ENCODE peak calls at places on chromosome 18, in nine cellular contexts. U is kidney epithelial cell, R is cardiac muscle cell, T is hepatocyte, X is BJ, H is HL-60, C is OCI-LY7, W is psoas muscle, E is fibroblast of mammary gland. A is an unnamed sample.

GRCh38 chr18:79395761-79396404 is at the start of gene NFATC1:
- DNase-seq in U (no peak), R (peak), T (peak), X (no peak), H (peak), C (peak), W (peak), E (peak), A (no peak)

GRCh38 chr18:31819106-31819924 is 58.6 kb upstream of the SLC25A52 start:
- DNase-seq in U (peak), R (peak), T (peak), X (no peak), H (peak), C (peak), W (no peak), E (peak), A (peak)

GRCh38 chr18:58541137-58541788 is 87.6 kb downstream of the ALPK2 start:
- DNase-seq in U (no peak), R (no peak), T (no peak), X (no peak), H (no peak), C (no peak), W (no peak), E (peak), A (no peak)

GRCh38 chr18:64747803-64748202 is 598.9 kb upstream of the LINC00305 start:
- DNase-seq in U (no peak), R (no peak), T (no peak), X (no peak), H (no peak), C (no peak), W (no peak), E (no peak), A (no peak)

GRCh38 chr18:2898131-2898640 is 51.4 kb downstream of the EMILIN2 start:
- DNase-seq in U (peak), R (no peak), T (peak), X (no peak), H (peak), C (peak), W (peak), E (peak), A (no peak)

GRCh38 chr18:3848316-3848715 is 398.3 kb downstream of the TGIF1 start:
- DNase-seq in U (no peak), R (no peak), T (no peak), X (no peak), H (no peak), C (no peak), W (no peak), E (peak), A (no peak)

GRCh38 chr18:79533591-79533990 is 137.9 kb downstream of the NFATC1 start:
- DNase-seq in U (no peak), R (no peak), T (no peak), X (no peak), H (no peak), C (no peak), W (peak), E (no peak), A (no peak)

GRCh38 chr18:42706618-42707017 is 408.9 kb downstream of the RIT2 start:
- DNase-seq in U (no peak), R (peak), T (peak), X (no peak), H (peak), C (no peak), W (no peak), E (no peak), A (no peak)

GRCh38 chr18:79413426-79413825 is 17.7 kb downstream of the NFATC1 start:
- DNase-seq in U (no peak), R (no peak), T (no peak), X (no peak), H (no peak), C (no peak), W (peak), E (no peak), A (no peak)

GRCh38 chr18:56139792-56140254 is 498.6 kb downstream of the TXNL1 start:
- DNase-seq in U (no peak), R (no peak), T (peak), X (peak), H (no peak), C (no peak), W (peak), E (peak), A (peak)

GRCh38 chr18:3806656-3807055 is 356.7 kb downstream of the TGIF1 start:
- DNase-seq in U (no peak), R (no peak), T (no peak), X (no peak), H (no peak), C (no peak), W (no peak), E (no peak), A (no peak)

GRCh38 chr18:65753520-65753919 is 2.7 kb downstream of the CDH7 start:
- DNase-seq in U (peak), R (peak), T (peak), X (no peak), H (peak), C (peak), W (no peak), E (no peak), A (no peak)

GRCh38 chr18:62876828-62877227 is 161.5 kb downstream of the PHLPP1 start:
- DNase-seq in U (no peak), R (no peak), T (no peak), X (no peak), H (no peak), C (no peak), W (no peak), E (no peak), A (no peak)

GRCh38 chr18:61502472-61502871 is 169.2 kb downstream of the CDH20 start:
- DNase-seq in U (peak), R (peak), T (peak), X (peak), H (peak), C (peak), W (no peak), E (peak), A (peak)

GRCh38 chr18:56890632-56891031 is 239.5 kb downstream of the WDR7 start:
- DNase-seq in U (peak), R (no peak), T (peak), X (peak), H (no peak), C (no peak), W (no peak), E (peak), A (peak)

GRCh38 chr18:11398625-11399024 is 210.8 kb upstream of the SLC35G4 start:
- DNase-seq in U (no peak), R (no peak), T (no peak), X (no peak), H (no peak), C (no peak), W (no peak), E (peak), A (no peak)

GRCh38 chr18:74453011-74453571 is 4.0 kb downstream of the DIPK1C start:
- DNase-seq in U (peak), R (no peak), T (no peak), X (no peak), H (no peak), C (no peak), W (no peak), E (no peak), A (no peak)

GRCh38 chr18:54958711-54959625 is at the start of gene CCDC68:
- DNase-seq in U (no peak), R (peak), T (peak), X (no peak), H (no peak), C (no peak), W (peak), E (no peak), A (no peak)

GRCh38 chr18:61896767-61897166 is 4.0 kb upstream of the RNF152 start:
- DNase-seq in U (no peak), R (peak), T (peak), X (no peak), H (no peak), C (no peak), W (no peak), E (peak), A (no peak)

GRCh38 chr18:34626404-34627137 is 83.5 kb upstream of the DTNA start:
- DNase-seq in U (peak), R (no peak), T (no peak), X (no peak), H (no peak), C (no peak), W (no peak), E (peak), A (no peak)

GRCh38 chr18:28574175-28574574 is 397.2 kb upstream of the CDH2 start:
- DNase-seq in U (no peak), R (no peak), T (no peak), X (no peak), H (no peak), C (no peak), W (no peak), E (no peak), A (no peak)

GRCh38 chr18:48099481-48100167 is 169.2 kb upstream of the SMAD2 start:
- DNase-seq in U (no peak), R (peak), T (no peak), X (no peak), H (no peak), C (no peak), W (no peak), E (no peak), A (no peak)

GRCh38 chr18:29874519-29875098 is 1167.9 kb downstream of the DSC3 start:
- DNase-seq in U (peak), R (peak), T (peak), X (no peak), H (peak), C (peak), W (no peak), E (peak), A (no peak)

GRCh38 chr18:22539045-22539444 is 121.3 kb upstream of the CTAGE1 start:
- DNase-seq in U (no peak), R (no peak), T (no peak), X (no peak), H (no peak), C (no peak), W (peak), E (peak), A (no peak)

GRCh38 chr18:658947-659533 is 1.6 kb downstream of the TYMS start:
- DNase-seq in U (no peak), R (no peak), T (no peak), X (no peak), H (no peak), C (no peak), W (no peak), E (no peak), A (no peak)

GRCh38 chr18:657998-658946 is 819 bp downstream of the TYMS start:
- DNase-seq in U (peak), R (peak), T (peak), X (peak), H (peak), C (peak), W (peak), E (peak), A (peak)

GRCh38 chr18:659597-659996 is 2.1 kb downstream of the TYMS start:
- DNase-seq in U (no peak), R (no peak), T (no peak), X (no peak), H (no peak), C (no peak), W (no peak), E (no peak), A (no peak)

GRCh38 chr18:655445-655844 is 2.0 kb upstream of the TYMS start:
- DNase-seq in U (no peak), R (no peak), T (no peak), X (no peak), H (no peak), C (no peak), W (no peak), E (no peak), A (no peak)

GRCh38 chr18:657311-657997 is at the start of gene TYMS:
- DNase-seq in U (peak), R (peak), T (peak), X (no peak), H (peak), C (peak), W (peak), E (peak), A (no peak)
- H3K4me3 ChIP-seq in U (peak), R (peak), T (peak), X (peak), H (peak), C (peak), W (peak), E (peak), A (peak)

DNA sequence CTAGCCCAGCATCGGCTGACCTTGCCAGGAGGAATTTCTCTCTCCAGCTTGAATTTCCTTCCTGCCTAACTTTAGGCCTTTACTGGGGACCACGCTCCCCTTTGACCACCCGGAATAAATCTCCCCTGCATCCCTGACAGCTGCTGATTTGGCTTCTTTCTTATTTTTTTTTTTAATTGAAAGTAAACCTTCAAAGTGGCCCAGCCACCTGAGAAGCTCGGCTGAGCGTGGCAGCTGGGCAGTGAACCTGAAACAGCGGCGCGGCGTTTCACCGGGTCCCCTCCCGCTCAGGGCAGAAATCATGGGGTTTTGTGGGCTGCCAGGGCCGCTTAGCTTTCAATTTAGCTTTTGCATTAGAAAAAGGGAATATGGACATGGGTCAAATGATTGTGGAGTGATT is 32.0 kb downstream of the HRH4 start:
- DNase-seq in U (no peak), R (no peak), T (no peak), X (no peak), H (no peak), C (peak), W (no peak), E (no peak), A (no peak)
- H3K4me3 ChIP-seq in U (no peak), R (no peak), T (no peak), X (no peak), H (no peak), C (peak), W (no peak), E (no peak), A (no peak)

GRCh38 chr18:46001074-46001473 is 33.9 kb upstream of the EPG5 start:
- DNase-seq in U (no peak), R (no peak), T (no peak), X (no peak), H (no peak), C (no peak), W (no peak), E (no peak), A (no peak)
- H3K4me3 ChIP-seq in U (no peak), R (no peak), T (no peak), X (no peak), H (no peak), C (no peak), W (no peak), E (no peak), A (no peak)

DNA sequence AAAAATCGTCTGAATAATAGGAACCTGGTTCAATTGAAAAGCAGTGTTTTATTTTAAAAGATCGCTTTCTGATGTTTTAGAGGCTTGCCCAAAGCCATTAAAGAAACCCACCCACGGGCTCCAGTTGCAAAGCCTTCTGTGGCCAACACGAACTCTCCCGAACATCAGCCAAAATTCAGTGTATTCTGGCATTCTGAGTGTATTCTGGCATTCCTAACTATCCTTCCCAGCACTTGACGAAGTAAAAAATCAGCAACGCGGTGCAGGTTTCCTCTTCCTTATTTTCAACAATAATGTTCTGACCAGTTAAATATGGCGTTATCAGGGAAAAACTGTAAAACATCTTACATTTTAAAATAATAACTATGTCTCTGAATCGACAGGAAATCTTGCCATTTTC is 44.6 kb downstream of the ZNF516 start:
- DNase-seq in U (no peak), R (no peak), T (no peak), X (no peak), H (no peak), C (no peak), W (no peak), E (peak), A (no peak)
- H3K4me3 ChIP-seq in U (peak), R (peak), T (peak), X (peak), H (no peak), C (no peak), W (peak), E (peak), A (peak)

GRCh38 chr18:9156604-9157249 is 20.1 kb downstream of the ANKRD12 start:
- DNase-seq in U (no peak), R (no peak), T (no peak), X (no peak), H (no peak), C (no peak), W (no peak), E (no peak), A (no peak)

GRCh38 chr18:9150116-9150515 is 13.5 kb downstream of the ANKRD12 start:
- DNase-seq in U (no peak), R (no peak), T (no peak), X (no peak), H (peak), C (no peak), W (no peak), E (no peak), A (no peak)

GRCh38 chr18:9148239-9148552 is 11.6 kb downstream of the ANKRD12 start:
- DNase-seq in U (no peak), R (no peak), T (no peak), X (no peak), H (no peak), C (no peak), W (no peak), E (no peak), A (no peak)

GRCh38 chr18:9157806-9158205 is 21.2 kb downstream of the ANKRD12 start:
- DNase-seq in U (no peak), R (no peak), T (no peak), X (no peak), H (no peak), C (no peak), W (no peak), E (no peak), A (no peak)

GRCh38 chr18:9153281-9153680 is 16.7 kb downstream of the ANKRD12 start:
- DNase-seq in U (no peak), R (no peak), T (no peak), X (no peak), H (no peak), C (no peak), W (no peak), E (no peak), A (no peak)
- H3K4me3 ChIP-seq in U (no peak), R (no peak), T (no peak), X (no peak), H (no peak), C (no peak), W (no peak), E (no peak), A (no peak)

GRCh38 chr18:49174478-49174877 is 223.7 kb upstream of the SMAD7 start:
- DNase-seq in U (no peak), R (no peak), T (peak), X (no peak), H (no peak), C (no peak), W (no peak), E (peak), A (peak)
- H3K4me3 ChIP-seq in U (no peak), R (no peak), T (no peak), X (no peak), H (no peak), C (no peak), W (no peak), E (no peak), A (no peak)

DNA sequence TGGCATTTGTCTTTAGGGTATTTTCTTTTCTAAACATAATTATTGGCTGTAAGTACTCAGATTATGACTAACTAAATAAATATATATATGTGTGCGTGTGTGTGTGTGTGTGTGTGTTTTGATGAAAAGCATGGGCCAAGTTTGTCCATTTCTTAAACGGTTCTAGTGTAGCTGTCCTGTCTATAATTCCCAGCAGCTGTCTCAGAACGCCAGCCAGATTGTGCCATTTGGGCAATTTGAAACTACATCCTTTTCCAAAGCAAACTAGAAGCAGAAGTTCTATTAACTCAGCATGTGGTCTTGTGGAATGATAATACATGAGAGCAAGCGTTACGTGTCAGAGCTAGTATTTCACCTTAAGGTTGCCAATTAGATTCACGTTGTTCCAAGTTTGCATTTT is 1.7 kb downstream of the ARHGAP28 start:
- DNase-seq in U (no peak), R (no peak), T (peak), X (peak), H (no peak), C (no peak), W (no peak), E (peak), A (peak)
- H3K4me3 ChIP-seq in U (no peak), R (peak), T (peak), X (peak), H (no peak), C (no peak), W (peak), E (no peak), A (peak)